ENCODE peak calls at places on chromosomes 3 and 15, in six cellular contexts. R is substantia nigra, U is A549, C is T-cell, Q is adrenal gland, D is lung microvascular endothelial cell. K is an unnamed sample.

GRCh38 chr3:169348981-169349942 is 314.2 kb downstream of the MECOM start:
- DNase-seq in R (no peak), U (no peak), C (no peak), Q (no peak), D (no peak), K (peak)

GRCh38 chr3:13880811-13881156 is 913 bp upstream of the WNT7A start:
- DNase-seq in R (no peak), U (no peak), C (no peak), Q (no peak), D (no peak), K (peak)

GRCh38 chr15:43779016-43779415 is 2.2 kb upstream of the ELL3 start:
- DNase-seq in R (no peak), U (no peak), C (no peak), Q (no peak), D (no peak), K (no peak)

GRCh38 chr15:62972814-62973213 is 69.7 kb upstream of the TPM1 start:
- DNase-seq in R (no peak), U (peak), C (no peak), Q (no peak), D (no peak), K (no peak)

GRCh38 chr3:134852893-134853351 is 57.9 kb downstream of the EPHB1 start:
- DNase-seq in R (no peak), U (no peak), C (no peak), Q (peak), D (no peak), K (no peak)

GRCh38 chr3:46729038-46729437 is 11.4 kb upstream of the PRSS50 start:
- DNase-seq in R (no peak), U (no peak), C (no peak), Q (no peak), D (no peak), K (no peak)

GRCh38 chr3:33100229-33100628 is 3.3 kb upstream of the GLB1 start:
- DNase-seq in R (no peak), U (no peak), C (no peak), Q (no peak), D (no peak), K (no peak)

GRCh38 chr3:44427683-44428082 is 49.8 kb downstream of the ZNF445 start:
- DNase-seq in R (no peak), U (no peak), C (no peak), Q (no peak), D (no peak), K (no peak)

GRCh38 chr15:100829457-100829856 is 50.2 kb upstream of the ALDH1A3 start:
- DNase-seq in R (no peak), U (no peak), C (no peak), Q (no peak), D (no peak), K (no peak)

GRCh38 chr3:196207833-196208607 is 3.2 kb downstream of the ZDHHC19 start:
- DNase-seq in R (no peak), U (peak), C (peak), Q (peak), D (peak), K (peak)

GRCh38 chr3:177466076-177466475 is 268.8 kb upstream of the TBL1XR1 start:
- DNase-seq in R (no peak), U (no peak), C (no peak), Q (no peak), D (no peak), K (no peak)

GRCh38 chr3:156478931-156479330 is 76.0 kb downstream of the SSR3 start:
- DNase-seq in R (no peak), U (no peak), C (no peak), Q (no peak), D (no peak), K (no peak)

GRCh38 chr3:106197532-106198187 is 328.8 kb upstream of the CBLB start:
- DNase-seq in R (no peak), U (no peak), C (no peak), Q (no peak), D (no peak), K (no peak)

GRCh38 chr3:14564741-14565140 is 24.6 kb upstream of the GRIP2 start:
- DNase-seq in R (no peak), U (peak), C (no peak), Q (no peak), D (no peak), K (peak)

GRCh38 chr3:194487289-194488006 is 646 bp upstream of the ATP13A3 start:
- DNase-seq in R (no peak), U (no peak), C (peak), Q (peak), D (peak), K (peak)

GRCh38 chr3:52349611-52350395 is 33.7 kb downstream of the DNAH1 start:
- DNase-seq in R (no peak), U (no peak), C (no peak), Q (no peak), D (no peak), K (no peak)

GRCh38 chr15:71272932-71273331 is 157.7 kb downstream of the THSD4 start:
- DNase-seq in R (no peak), U (no peak), C (no peak), Q (no peak), D (no peak), K (no peak)

GRCh38 chr3:131242201-131242600 is 139.4 kb upstream of the NUDT16 start:
- DNase-seq in R (no peak), U (peak), C (no peak), Q (no peak), D (no peak), K (no peak)

GRCh38 chr15:60212536-60212935 is 185.2 kb downstream of the ANXA2 start:
- DNase-seq in R (no peak), U (peak), C (no peak), Q (no peak), D (no peak), K (no peak)

GRCh38 chr3:195151866-195152526 is 119.0 kb downstream of the XXYLT1 start:
- DNase-seq in R (no peak), U (peak), C (no peak), Q (no peak), D (peak), K (peak)

GRCh38 chr3:153599685-153600084 is 437.7 kb downstream of the RAP2B start:
- DNase-seq in R (no peak), U (peak), C (no peak), Q (peak), D (no peak), K (peak)

GRCh38 chr3:13018039-13018431 is 55.2 kb downstream of the IQSEC1 start:
- DNase-seq in R (no peak), U (no peak), C (no peak), Q (peak), D (peak), K (no peak)

K was measured in hepatocyte.